ENCODE peak calls at places on chromosomes 11 and 22, in four cellular contexts. K is kidney, Y is colonic mucosa, S is IMR-90. L is an unnamed sample.

GRCh38 chr11:130003717-130004001 is 1.0 kb upstream of the PRDM10 start:
- DNase-seq in K (no peak), S (no peak), Y (peak), L (no peak)

GRCh38 chr22:48954781-48955311 is 872.8 kb downstream of the BRD1 start:
- DNase-seq in S (no peak), K (no peak), Y (no peak), L (peak)

GRCh38 chr11:37811349-37811748 is 1213.3 kb upstream of the RAG2 start:
- DNase-seq in S (no peak), K (no peak), Y (no peak), L (peak)

GRCh38 chr11:75306529-75306928 is 44.9 kb downstream of the ARRB1 start:
- DNase-seq in K (peak), Y (no peak), S (no peak), L (no peak)

GRCh38 chr11:65452806-65453490 is 30.4 kb downstream of the NEAT1 start:
- DNase-seq in Y (no peak), K (peak), S (peak), L (no peak)

GRCh38 chr22:42437488-42438292 is 5.5 kb upstream of the NFAM1 start:
- DNase-seq in K (peak), Y (peak), S (peak), L (peak)

GRCh38 chr11:67213251-67213650 is 53.0 kb upstream of the GRK2 start:
- DNase-seq in K (no peak), S (no peak), Y (no peak), L (no peak)

GRCh38 chr11:12770435-12770834 is 96.2 kb downstream of the TEAD1 start:
- DNase-seq in S (no peak), Y (no peak), K (no peak), L (no peak)

GRCh38 chr22:38442967-38443674 is 11.9 kb downstream of the KCNJ4 start:
- DNase-seq in S (no peak), Y (no peak), K (peak), L (no peak)

GRCh38 chr11:54979375-54979774 is 272.7 kb downstream of the OR4A5 start:
- DNase-seq in Y (no peak), K (no peak), S (no peak), L (no peak)

GRCh38 chr11:109795234-109795633 is 298.0 kb upstream of the ZC3H12C start:
- DNase-seq in Y (no peak), S (peak), K (no peak), L (no peak)

GRCh38 chr11:110935018-110935640 is 222.9 kb upstream of the ARHGAP20 start:
- DNase-seq in Y (no peak), S (no peak), K (no peak), L (no peak)

GRCh38 chr22:35549338-35549737 is 8.7 kb downstream of the RASD2 start:
- DNase-seq in S (no peak), Y (no peak), K (no peak), L (no peak)

GRCh38 chr11:70667767-70668166 is 269.4 kb downstream of the CTTN start:
- DNase-seq in K (no peak), S (no peak), Y (no peak), L (no peak)

DNA sequence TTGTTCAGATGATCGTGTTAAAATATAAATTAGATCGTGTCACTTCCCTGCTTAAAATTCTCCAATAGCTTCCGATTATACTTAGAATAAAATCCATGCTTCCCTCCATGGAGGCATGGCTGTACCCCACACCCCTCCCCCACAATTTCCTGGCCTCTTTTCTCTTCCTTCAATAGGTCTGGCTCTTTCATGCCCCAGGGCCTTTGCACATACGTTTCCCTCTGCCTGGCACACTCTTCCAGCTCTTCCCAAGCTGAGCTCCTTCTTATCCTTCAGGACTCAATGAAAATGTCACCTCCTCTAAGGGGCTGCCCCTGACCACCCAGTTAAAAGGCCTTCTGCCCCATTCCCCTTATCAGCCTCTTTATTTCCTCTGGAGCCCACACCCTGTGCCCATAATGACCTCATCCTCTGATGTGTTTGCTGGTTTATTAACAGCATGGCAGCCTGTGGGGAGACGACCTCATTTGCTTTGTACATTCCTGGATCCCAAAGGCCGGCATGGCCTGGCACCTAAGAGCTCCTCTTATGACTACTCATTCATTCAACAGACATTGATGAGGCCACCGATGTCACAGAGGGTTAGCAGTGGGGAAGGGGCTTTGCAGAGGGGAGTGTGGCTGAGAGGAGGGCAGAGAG is 9.0 kb upstream of the FLRT1 start:
- DNase-seq in Y (no peak), K (no peak), S (no peak), L (no peak)
- H3K9ac ChIP-seq in Y (no peak), K (no peak), S (no peak), L (no peak)

DNA sequence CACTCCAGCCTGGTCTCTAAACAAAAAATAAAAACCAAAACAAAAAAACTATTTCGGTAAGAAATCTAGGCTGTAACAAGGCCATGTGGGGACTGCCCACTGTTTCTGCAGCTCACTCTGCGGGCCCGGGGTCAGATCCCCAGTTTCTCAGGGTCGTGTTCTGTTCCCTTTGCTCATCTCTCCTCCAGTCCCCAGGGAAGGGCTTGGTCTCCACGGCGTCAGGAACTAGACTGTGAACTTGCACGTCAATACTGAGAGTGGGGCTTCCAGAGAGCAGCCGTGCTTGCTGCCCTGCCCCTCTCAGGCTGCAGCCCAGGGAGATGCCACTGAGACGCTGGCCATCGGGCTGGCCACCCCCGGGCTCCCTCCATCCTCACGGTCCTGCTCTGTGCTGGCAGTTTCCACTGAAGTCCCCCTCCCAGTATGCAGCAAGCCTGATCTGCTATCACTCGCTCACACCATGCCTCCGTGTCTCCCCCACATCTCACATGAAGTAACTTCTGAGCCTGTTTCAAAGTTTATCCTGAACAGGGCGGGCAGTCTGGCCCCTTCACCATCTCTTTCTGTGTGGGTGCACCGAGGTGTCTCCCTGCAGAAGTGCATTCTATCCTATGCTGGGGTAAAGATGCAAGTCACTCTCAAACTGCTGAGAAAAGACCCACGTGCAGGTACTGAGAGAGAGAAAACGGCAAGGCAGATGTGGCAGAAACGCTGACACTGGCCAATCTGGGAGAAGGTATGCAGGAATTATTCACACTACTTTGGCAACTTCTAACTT is 33.8 kb upstream of the MOB2 start:
- DNase-seq in K (no peak), S (no peak), Y (no peak), L (no peak)
- H3K9ac ChIP-seq in K (no peak), S (no peak), Y (no peak), L (no peak)

GRCh38 chr11:72652871-72653615 is 21.2 kb downstream of the PDE2A start:
- DNase-seq in Y (no peak), S (no peak), K (peak), L (peak)
- H3K9ac ChIP-seq in Y (no peak), S (no peak), K (no peak), L (no peak)

DNA sequence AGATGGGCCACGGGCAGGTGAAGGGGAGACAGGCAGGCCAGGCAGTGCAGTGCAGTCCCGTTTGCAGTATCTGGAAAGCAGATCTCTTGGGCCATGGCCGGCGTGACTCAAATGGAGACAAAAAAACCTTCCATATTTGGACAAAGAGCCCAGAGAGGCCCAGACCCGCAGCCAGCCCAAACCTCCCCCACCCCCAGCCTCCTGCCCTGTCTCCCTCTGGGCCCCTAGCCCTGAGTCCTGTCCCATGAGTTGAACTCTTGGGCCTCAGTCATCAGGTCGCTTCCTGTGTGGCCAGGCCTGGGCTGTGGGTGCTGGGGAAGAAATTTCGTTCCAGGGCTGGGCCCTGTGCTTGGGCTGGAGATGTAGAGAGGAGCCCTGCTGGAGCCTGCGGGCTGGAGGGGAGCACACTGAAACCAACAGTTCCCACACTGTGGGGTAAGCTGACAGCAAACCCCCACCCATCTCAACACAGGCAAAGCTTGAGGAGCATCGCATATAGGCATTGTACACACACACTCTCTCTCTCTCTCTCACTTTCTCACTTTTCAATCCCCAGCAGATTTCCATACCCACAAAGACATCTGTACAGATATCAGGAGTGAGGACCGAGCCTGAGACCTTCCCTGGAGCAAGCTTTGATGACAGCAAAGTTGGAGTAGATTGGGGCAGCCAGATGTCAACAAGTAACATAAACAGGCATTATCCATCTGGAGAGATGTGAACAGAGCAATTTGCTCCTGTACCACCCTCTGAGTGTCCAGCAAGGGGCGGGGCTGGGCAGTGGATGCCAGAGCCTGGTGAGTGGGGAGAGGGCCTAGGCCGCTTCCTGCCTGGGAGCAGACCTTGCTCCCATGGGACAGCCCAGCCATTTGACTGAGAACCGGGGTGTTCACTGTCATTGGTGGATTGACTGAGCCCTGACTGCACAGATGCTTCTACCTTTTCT is 17.2 kb downstream of the ARHGEF17 start:
- DNase-seq in K (peak), Y (no peak), S (peak), L (no peak)
- H3K9ac ChIP-seq in K (no peak), Y (peak), S (peak), L (no peak)

DNA sequence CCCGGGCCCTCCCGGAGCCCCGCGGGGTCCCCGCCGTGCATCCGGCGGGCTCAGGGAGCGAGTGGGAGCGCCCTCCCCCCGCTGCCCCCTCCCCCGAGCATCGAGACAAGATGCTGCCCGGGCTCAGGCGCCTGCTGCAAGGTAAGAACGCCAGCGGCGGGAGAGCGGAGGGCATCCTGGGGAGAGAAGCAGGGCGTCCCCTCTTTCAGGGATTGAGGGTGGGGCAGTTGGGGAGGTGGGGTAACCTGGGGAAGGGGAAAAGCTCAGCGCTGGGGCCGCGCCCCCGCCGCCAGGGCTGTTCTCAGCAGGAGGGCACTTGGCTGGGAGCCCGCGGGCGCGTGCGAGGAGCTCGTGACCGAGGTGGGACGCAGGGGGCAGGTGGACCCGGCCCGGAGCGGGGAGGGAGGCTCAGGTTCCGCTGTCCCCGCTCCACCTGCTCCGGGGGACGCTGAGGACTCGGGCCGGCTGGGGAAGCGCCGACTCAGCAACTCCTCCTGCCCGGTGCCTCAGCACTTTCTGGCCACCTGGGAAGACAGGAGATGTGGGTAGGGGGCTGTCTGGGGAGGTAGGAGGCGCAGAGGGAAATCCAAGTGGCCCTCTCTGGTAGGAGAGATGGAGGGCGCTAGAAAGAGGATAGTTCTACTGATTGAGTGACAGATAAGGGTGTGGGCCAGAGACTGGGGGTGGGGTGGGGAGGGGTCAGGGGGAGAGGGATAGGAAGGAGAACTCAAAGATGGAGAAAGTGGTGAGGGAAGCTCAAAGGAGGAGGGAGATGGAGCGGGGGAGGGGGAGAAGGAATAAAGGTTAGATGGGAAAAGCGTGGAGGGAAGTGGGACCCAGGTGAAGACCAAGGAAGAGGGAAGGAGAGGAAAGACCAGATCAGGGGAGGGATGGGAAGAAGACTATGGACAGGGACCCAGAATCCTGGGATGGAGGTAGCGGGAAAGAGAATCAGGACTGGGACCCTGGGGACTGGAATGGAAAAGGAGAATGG is 725 bp downstream of the RTN4RL2 start:
- DNase-seq in K (peak), Y (no peak), S (no peak), L (peak)
- H3K9ac ChIP-seq in K (no peak), Y (no peak), S (no peak), L (no peak)

GRCh38 chr11:117200813-117201515 is 1.8 kb downstream of the TAGLN start:
- DNase-seq in Y (no peak), K (no peak), S (peak), L (peak)

GRCh38 chr11:117201906-117202305 is 2.7 kb downstream of the TAGLN start:
- DNase-seq in Y (no peak), K (no peak), S (no peak), L (no peak)

GRCh38 chr11:117202386-117203068 is 3.4 kb downstream of the TAGLN start:
- DNase-seq in K (no peak), S (no peak), Y (no peak), L (no peak)

GRCh38 chr11:117199916-117200812 is 994 bp downstream of the TAGLN start:
- DNase-seq in K (no peak), Y (no peak), S (no peak), L (peak)

DNA sequence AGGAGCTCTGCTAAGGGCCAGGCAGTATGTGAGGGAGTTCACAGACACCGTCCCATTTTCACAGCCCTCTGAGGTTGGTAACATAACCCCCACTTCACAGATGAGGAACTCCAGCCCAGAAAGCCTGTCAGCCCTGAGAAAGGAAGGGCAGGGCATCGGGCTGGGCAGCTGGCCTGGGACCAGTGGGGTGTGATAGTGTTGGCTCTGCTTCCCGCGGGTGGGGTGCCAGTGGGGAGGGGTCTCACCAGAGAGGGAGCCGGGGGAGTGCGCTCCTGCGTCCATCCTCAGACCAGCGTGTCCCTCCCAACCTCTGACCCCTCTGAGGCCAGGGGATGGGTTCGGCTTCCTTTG is 2.3 kb downstream of the TAGLN start:
- DNase-seq in K (no peak), Y (no peak), S (no peak), L (no peak)
- H3K9ac ChIP-seq in K (peak), Y (peak), S (peak), L (peak)

L was measured in endodermal cell.